ENCODE peak calls at places on chromosome 20, in seven cellular contexts. Y is sigmoid colon, U is uterus, K is ascending aorta, W is colonic mucosa, E is IMR-90, J is heart right ventricle. P is an unnamed sample. For H3K27me3, the result is how much of the 10 kb centered on the place peaks cover.

GRCh38 chr20:20547221-20547875 is 165.1 kb downstream of the RALGAPA2 start:
- DNase-seq in J (no peak), Y (no peak), U (no peak), K (no peak), W (no peak), E (peak), P (no peak)

GRCh38 chr20:37494301-37494700 is 26.7 kb upstream of the NNAT start:
- DNase-seq in U (no peak), Y (peak), E (no peak), J (no peak), K (no peak), W (no peak), P (no peak)

GRCh38 chr20:8940311-8940710 is 128.6 kb upstream of the PLCB4 start:
- DNase-seq in K (no peak), W (no peak), J (no peak), Y (no peak), U (no peak), E (no peak), P (no peak)

GRCh38 chr20:51467971-51468626 is 74.4 kb downstream of the NFATC2 start:
- DNase-seq in K (no peak), U (no peak), W (no peak), E (no peak), J (no peak), Y (no peak), P (no peak)

GRCh38 chr20:13436530-13436929 is 202.2 kb downstream of the TASP1 start:
- DNase-seq in U (no peak), Y (no peak), K (no peak), W (no peak), E (no peak), J (no peak), P (no peak)

GRCh38 chr20:62993856-62994494 is 12.8 kb downstream of the BHLHE23 start:
- DNase-seq in E (no peak), Y (no peak), K (no peak), J (no peak), U (no peak), W (no peak), P (no peak)

GRCh38 chr20:50310673-50311051 is 120.0 kb downstream of the CEBPB start:
- DNase-seq in K (no peak), U (no peak), W (no peak), J (no peak), Y (no peak), E (no peak), P (no peak)

GRCh38 chr20:12969071-12969669 is 39.6 kb upstream of the SPTLC3 start:
- DNase-seq in U (no peak), Y (no peak), W (no peak), K (no peak), J (no peak), E (no peak), P (no peak)

GRCh38 chr20:25459916-25460590 is 52.6 kb downstream of the GINS1 start:
- DNase-seq in J (no peak), U (no peak), E (no peak), W (no peak), Y (no peak), K (no peak), P (no peak)

GRCh38 chr20:44429017-44429339 is 46.7 kb upstream of the TTPAL start:
- DNase-seq in E (no peak), K (no peak), J (no peak), U (no peak), Y (no peak), W (no peak), P (no peak)

GRCh38 chr20:36856691-36857635 is 19.0 kb upstream of the TLDC2 start:
- DNase-seq in U (no peak), K (no peak), Y (no peak), W (no peak), E (peak), J (peak), P (no peak)

GRCh38 chr20:49276895-49277785 is 717 bp downstream of the ZNFX1 start:
- DNase-seq in E (no peak), Y (peak), W (peak), J (peak), K (peak), U (no peak), P (no peak)

GRCh38 chr20:58884966-58885365 is 32.5 kb downstream of the GNAS start:
- DNase-seq in W (no peak), J (no peak), K (no peak), U (no peak), E (no peak), Y (no peak), P (no peak)

GRCh38 chr20:61531553-61532345 is 279.7 kb downstream of the CDH4 start:
- DNase-seq in K (no peak), U (no peak), W (no peak), Y (no peak), J (no peak), E (peak), P (no peak)

GRCh38 chr20:19784511-19785172 is 26.6 kb downstream of the RIN2 start:
- DNase-seq in J (peak), K (peak), E (peak), U (peak), W (peak), Y (peak), P (peak)

GRCh38 chr20:2948968-2949367 is 75.7 kb downstream of the PTPRA start:
- DNase-seq in W (no peak), U (no peak), E (no peak), Y (no peak), J (no peak), K (no peak), P (no peak)

GRCh38 chr20:41437836-41438235 is 71.2 kb upstream of the EMILIN3 start:
- DNase-seq in J (no peak), E (peak), K (no peak), U (no peak), W (no peak), Y (no peak), P (peak)

GRCh38 chr20:17661121-17661744 is 20.8 kb downstream of the RRBP1 start:
- DNase-seq in E (no peak), U (peak), J (no peak), W (no peak), Y (peak), K (no peak), P (no peak)

GRCh38 chr20:3307078-3307477 is 68.1 kb upstream of the SLC4A11 start:
- DNase-seq in W (no peak), J (no peak), Y (no peak), U (no peak), E (no peak), K (no peak), P (no peak)

GRCh38 chr20:58179432-58180099 is 48.9 kb downstream of the ANKRD60 start:
- DNase-seq in Y (peak), J (peak), E (no peak), W (peak), U (peak), K (peak), P (peak)

GRCh38 chr20:17570347-17571152 is 675 bp downstream of the DSTN start:
- DNase-seq in K (peak), J (peak), E (peak), W (peak), Y (peak), U (peak), P (no peak)

DNA sequence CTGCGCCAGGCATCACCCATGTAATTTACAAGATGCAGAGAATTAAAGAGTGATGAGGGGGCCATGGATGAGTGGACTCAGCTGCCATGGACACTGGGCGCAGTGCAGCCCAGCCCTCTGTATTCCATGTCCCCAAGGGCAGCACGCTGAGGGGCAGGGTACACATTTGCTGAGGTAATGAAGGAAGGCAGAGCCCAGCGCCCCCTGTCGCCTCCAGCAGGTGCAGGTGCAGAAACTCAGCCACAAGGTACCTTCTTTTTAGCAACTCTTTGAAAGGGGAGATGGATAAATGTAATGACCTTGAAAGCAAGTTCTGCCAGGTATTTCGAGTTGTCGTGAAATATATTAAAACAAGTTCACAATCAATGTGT is 7.1 kb downstream of the CD93 start:
- DNase-seq in Y (peak), U (no peak), E (no peak), K (no peak), J (no peak), W (no peak), P (no peak)
- TF ChIP-seq CTCF in Y (no peak), U (no peak), E (peak), K (no peak), J (no peak), W (no peak), P (peak)

GRCh38 chr20:38724603-38725457 is 544 bp downstream of the SLC32A1 start:
- DNase-seq in U (no peak), J (no peak), E (no peak), Y (no peak), K (no peak), W (no peak), P (no peak)
- H3K4me3 ChIP-seq in U (no peak), J (no peak), E (no peak), Y (no peak), K (no peak), W (no peak), P (no peak)

GRCh38 chr20:46049815-46050214 is 20.8 kb downstream of the SLC12A5 start:
- DNase-seq in K (no peak), J (no peak), W (no peak), Y (no peak), E (no peak), U (no peak), P (no peak)
- H3K27me3 ChIP-seq in K (under half), J (under half), W (under half), Y (under half), E (under half), U (under half), P (under half)

GRCh38 chr20:53915459-53916172 is 154.8 kb downstream of the BCAS1 start:
- DNase-seq in K (peak), U (peak), Y (peak), E (peak), J (peak), W (peak), P (peak)
- TF ChIP-seq CTCF in K (peak), U (peak), Y (peak), E (peak), J (peak), W (peak), P (peak)

DNA sequence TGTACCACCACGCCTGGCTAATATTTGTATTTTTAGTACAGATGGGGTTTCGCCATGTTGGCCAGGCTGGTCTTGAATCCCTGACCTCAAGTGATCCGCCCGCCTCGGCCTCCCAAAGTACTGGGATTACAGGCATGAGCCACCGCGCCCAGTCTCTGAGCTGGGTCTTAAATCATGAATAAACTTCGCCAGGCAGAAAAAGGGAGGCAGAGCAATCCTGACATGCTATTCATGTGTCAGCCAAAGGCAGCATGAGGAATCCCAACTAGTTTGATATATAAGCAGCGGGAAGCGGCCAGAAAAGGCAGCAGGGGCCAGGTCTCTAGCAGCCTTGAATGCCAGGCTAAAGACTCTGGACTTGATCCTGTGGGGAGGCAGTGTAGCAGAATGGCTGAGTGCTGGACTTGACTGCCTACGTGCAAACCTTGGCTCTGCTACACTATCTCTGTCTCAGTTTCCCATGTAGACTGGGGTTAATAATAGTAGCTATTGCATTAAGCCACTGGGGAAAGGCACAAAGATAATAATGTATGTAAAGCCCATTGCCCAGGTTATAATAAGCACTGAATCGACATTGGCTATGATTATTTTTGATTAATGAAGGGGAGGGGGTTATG is 1.8 kb downstream of the PROCR start:
- DNase-seq in W (no peak), E (no peak), K (no peak), Y (no peak), J (no peak), U (peak), P (no peak)
- H3K4me3 ChIP-seq in W (no peak), E (no peak), K (no peak), Y (no peak), J (peak), U (no peak), P (no peak)

DNA sequence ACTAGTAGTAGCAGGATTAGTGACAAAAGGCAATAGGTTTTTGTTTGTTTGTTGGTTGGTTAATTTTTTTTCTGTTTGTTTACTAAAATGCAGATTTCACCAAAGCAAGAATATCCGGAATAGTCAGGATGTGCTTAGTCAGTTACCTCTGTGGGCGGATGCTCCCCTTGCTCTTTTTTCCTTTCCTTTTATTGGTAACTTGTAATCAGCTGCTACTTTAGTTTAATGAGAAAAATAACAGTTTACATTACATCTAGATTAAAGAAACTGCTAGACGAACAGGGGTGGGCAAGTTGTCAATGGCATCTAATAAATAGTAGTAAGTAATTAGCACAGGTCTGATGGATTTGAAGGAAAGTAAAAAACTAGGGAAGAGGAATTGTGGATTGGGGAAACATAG is 646.9 kb upstream of the FLRT3 start:
- DNase-seq in K (no peak), Y (no peak), U (no peak), E (no peak), J (no peak), W (no peak), P (no peak)
- H3K27me3 ChIP-seq in K (under half), Y (under half), U (under half), E (under half), J (under half), W (under half), P (under half)